ENCODE peak calls at places on chromosome 19, in six cellular contexts. One of them, this sample, is unnamed.

GRCh38 chr19:4914736-4915501 is 5.6 kb downstream of the UHRF1 start:
- DNase-seq in adrenal gland: no peak
- DNase-seq in brain microvascular endothelial cell: peak
- DNase-seq in COR-L47: no peak
- DNase-seq in heart right ventricle: no peak
- DNase-seq in activated CD8-positive, alpha-beta T cell treated with anti-CD3 and anti-CD28 coated beads, Interleukin-2, amount 10 ng/mL, durations not matched to agents 7 days and 5 days: peak
- DNase-seq in this sample: no peak

GRCh38 chr19:6235031-6235951 is 44.5 kb downstream of the MLLT1 start:
- DNase-seq in adrenal gland: no peak
- DNase-seq in brain microvascular endothelial cell: no peak
- DNase-seq in COR-L47: no peak
- DNase-seq in activated CD8-positive, alpha-beta T cell treated with anti-CD3 and anti-CD28 coated beads, Interleukin-2, amount 10 ng/mL, durations not matched to agents 7 days and 5 days: no peak
- DNase-seq in heart right ventricle: no peak
- DNase-seq in this sample: no peak

GRCh38 chr19:7294571-7295212 is 478 bp upstream of the INSR start:
- DNase-seq in COR-L47: no peak
- DNase-seq in activated CD8-positive, alpha-beta T cell treated with anti-CD3 and anti-CD28 coated beads, Interleukin-2, amount 10 ng/mL, durations not matched to agents 7 days and 5 days: peak
- DNase-seq in adrenal gland: peak
- DNase-seq in brain microvascular endothelial cell: no peak
- DNase-seq in heart right ventricle: peak
- DNase-seq in this sample: peak

GRCh38 chr19:17328517-17329060 is 6.1 kb downstream of the ANO8 start:
- DNase-seq in COR-L47: no peak
- DNase-seq in adrenal gland: no peak
- DNase-seq in brain microvascular endothelial cell: no peak
- DNase-seq in heart right ventricle: no peak
- DNase-seq in activated CD8-positive, alpha-beta T cell treated with anti-CD3 and anti-CD28 coated beads, Interleukin-2, amount 10 ng/mL, durations not matched to agents 7 days and 5 days: peak
- DNase-seq in this sample: no peak

GRCh38 chr19:51338563-51339312 is 3.2 kb downstream of the VSIG10L start:
- DNase-seq in adrenal gland: peak
- DNase-seq in activated CD8-positive, alpha-beta T cell treated with anti-CD3 and anti-CD28 coated beads, Interleukin-2, amount 10 ng/mL, durations not matched to agents 7 days and 5 days: peak
- DNase-seq in brain microvascular endothelial cell: peak
- DNase-seq in COR-L47: peak
- DNase-seq in heart right ventricle: peak
- DNase-seq in this sample: peak

GRCh38 chr19:46714523-46715106 is 2.3 kb downstream of the PRKD2 start:
- DNase-seq in activated CD8-positive, alpha-beta T cell treated with anti-CD3 and anti-CD28 coated beads, Interleukin-2, amount 10 ng/mL, durations not matched to agents 7 days and 5 days: peak
- DNase-seq in COR-L47: no peak
- DNase-seq in brain microvascular endothelial cell: no peak
- DNase-seq in adrenal gland: no peak
- DNase-seq in heart right ventricle: no peak
- DNase-seq in this sample: no peak

GRCh38 chr19:4375620-4376228 is 24.6 kb downstream of the SH3GL1 start:
- DNase-seq in adrenal gland: no peak
- DNase-seq in brain microvascular endothelial cell: peak
- DNase-seq in heart right ventricle: no peak
- DNase-seq in activated CD8-positive, alpha-beta T cell treated with anti-CD3 and anti-CD28 coated beads, Interleukin-2, amount 10 ng/mL, durations not matched to agents 7 days and 5 days: no peak
- DNase-seq in COR-L47: no peak
- DNase-seq in this sample: no peak

GRCh38 chr19:46299695-46300094 is 2.9 kb downstream of the HIF3A start:
- DNase-seq in activated CD8-positive, alpha-beta T cell treated with anti-CD3 and anti-CD28 coated beads, Interleukin-2, amount 10 ng/mL, durations not matched to agents 7 days and 5 days: no peak
- DNase-seq in heart right ventricle: no peak
- DNase-seq in COR-L47: no peak
- DNase-seq in adrenal gland: peak
- DNase-seq in brain microvascular endothelial cell: no peak
- DNase-seq in this sample: no peak

GRCh38 chr19:45113628-45114027 is 20.6 kb downstream of the PPP1R37 start:
- DNase-seq in heart right ventricle: no peak
- DNase-seq in COR-L47: peak
- DNase-seq in adrenal gland: no peak
- DNase-seq in activated CD8-positive, alpha-beta T cell treated with anti-CD3 and anti-CD28 coated beads, Interleukin-2, amount 10 ng/mL, durations not matched to agents 7 days and 5 days: no peak
- DNase-seq in brain microvascular endothelial cell: no peak
- DNase-seq in this sample: peak

GRCh38 chr19:4909897-4910593 is 744 bp downstream of the UHRF1 start:
- DNase-seq in heart right ventricle: peak
- DNase-seq in COR-L47: peak
- DNase-seq in adrenal gland: peak
- DNase-seq in brain microvascular endothelial cell: peak
- DNase-seq in activated CD8-positive, alpha-beta T cell treated with anti-CD3 and anti-CD28 coated beads, Interleukin-2, amount 10 ng/mL, durations not matched to agents 7 days and 5 days: peak
- DNase-seq in this sample: peak

GRCh38 chr19:32676895-32677359 is 1.3 kb downstream of the RGS9BP start:
- DNase-seq in COR-L47: no peak
- DNase-seq in adrenal gland: no peak
- DNase-seq in activated CD8-positive, alpha-beta T cell treated with anti-CD3 and anti-CD28 coated beads, Interleukin-2, amount 10 ng/mL, durations not matched to agents 7 days and 5 days: no peak
- DNase-seq in brain microvascular endothelial cell: no peak
- DNase-seq in heart right ventricle: no peak
- DNase-seq in this sample: no peak

GRCh38 chr19:3176715-3177501 is 1.7 kb upstream of the S1PR4 start:
- DNase-seq in heart right ventricle: no peak
- DNase-seq in brain microvascular endothelial cell: no peak
- DNase-seq in COR-L47: no peak
- DNase-seq in activated CD8-positive, alpha-beta T cell treated with anti-CD3 and anti-CD28 coated beads, Interleukin-2, amount 10 ng/mL, durations not matched to agents 7 days and 5 days: peak
- DNase-seq in adrenal gland: no peak
- DNase-seq in this sample: no peak

GRCh38 chr19:12159773-12160414 is 3.0 kb upstream of the ZNF136 start:
- DNase-seq in brain microvascular endothelial cell: no peak
- DNase-seq in COR-L47: no peak
- DNase-seq in activated CD8-positive, alpha-beta T cell treated with anti-CD3 and anti-CD28 coated beads, Interleukin-2, amount 10 ng/mL, durations not matched to agents 7 days and 5 days: no peak
- DNase-seq in adrenal gland: no peak
- DNase-seq in heart right ventricle: no peak
- DNase-seq in this sample: no peak

GRCh38 chr19:2129022-2129421 is 22.3 kb downstream of the AP3D1 start:
- DNase-seq in heart right ventricle: no peak
- DNase-seq in COR-L47: no peak
- DNase-seq in activated CD8-positive, alpha-beta T cell treated with anti-CD3 and anti-CD28 coated beads, Interleukin-2, amount 10 ng/mL, durations not matched to agents 7 days and 5 days: no peak
- DNase-seq in brain microvascular endothelial cell: no peak
- DNase-seq in adrenal gland: no peak
- DNase-seq in this sample: no peak

GRCh38 chr19:17720487-17720839 is 1.2 kb downstream of the MAP1S start:
- DNase-seq in activated CD8-positive, alpha-beta T cell treated with anti-CD3 and anti-CD28 coated beads, Interleukin-2, amount 10 ng/mL, durations not matched to agents 7 days and 5 days: no peak
- DNase-seq in adrenal gland: no peak
- DNase-seq in heart right ventricle: no peak
- DNase-seq in brain microvascular endothelial cell: no peak
- DNase-seq in COR-L47: no peak
- DNase-seq in this sample: no peak

GRCh38 chr19:32387701-32388392 is 17.7 kb upstream of the DPY19L3 start:
- DNase-seq in COR-L47: no peak
- DNase-seq in activated CD8-positive, alpha-beta T cell treated with anti-CD3 and anti-CD28 coated beads, Interleukin-2, amount 10 ng/mL, durations not matched to agents 7 days and 5 days: no peak
- DNase-seq in brain microvascular endothelial cell: peak
- DNase-seq in heart right ventricle: no peak
- DNase-seq in adrenal gland: no peak
- DNase-seq in this sample: no peak

GRCh38 chr19:14835011-14835410 is at the start of the genes OR7A5 and OR7C1:
- DNase-seq in activated CD8-positive, alpha-beta T cell treated with anti-CD3 and anti-CD28 coated beads, Interleukin-2, amount 10 ng/mL, durations not matched to agents 7 days and 5 days: no peak
- DNase-seq in heart right ventricle: no peak
- DNase-seq in adrenal gland: no peak
- DNase-seq in COR-L47: no peak
- DNase-seq in brain microvascular endothelial cell: no peak
- DNase-seq in this sample: no peak

GRCh38 chr19:343451-343931 is 1.1 kb downstream of the MIER2 start:
- DNase-seq in brain microvascular endothelial cell: no peak
- DNase-seq in adrenal gland: no peak
- DNase-seq in heart right ventricle: no peak
- DNase-seq in activated CD8-positive, alpha-beta T cell treated with anti-CD3 and anti-CD28 coated beads, Interleukin-2, amount 10 ng/mL, durations not matched to agents 7 days and 5 days: no peak
- DNase-seq in COR-L47: no peak
- DNase-seq in this sample: no peak

GRCh38 chr19:32581704-32582164 is 744 bp downstream of the PDCD5 start:
- DNase-seq in COR-L47: peak
- DNase-seq in brain microvascular endothelial cell: peak
- DNase-seq in adrenal gland: peak
- DNase-seq in heart right ventricle: no peak
- DNase-seq in activated CD8-positive, alpha-beta T cell treated with anti-CD3 and anti-CD28 coated beads, Interleukin-2, amount 10 ng/mL, durations not matched to agents 7 days and 5 days: no peak
- DNase-seq in this sample: no peak

GRCh38 chr19:28556371-28556770 is 656.6 kb downstream of the UQCRFS1 start:
- DNase-seq in adrenal gland: no peak
- DNase-seq in COR-L47: no peak
- DNase-seq in brain microvascular endothelial cell: no peak
- DNase-seq in activated CD8-positive, alpha-beta T cell treated with anti-CD3 and anti-CD28 coated beads, Interleukin-2, amount 10 ng/mL, durations not matched to agents 7 days and 5 days: no peak
- DNase-seq in heart right ventricle: no peak
- DNase-seq in this sample: no peak

GRCh38 chr19:55386515-55386947 is 799 bp downstream of the RPL28 start:
- DNase-seq in activated CD8-positive, alpha-beta T cell treated with anti-CD3 and anti-CD28 coated beads, Interleukin-2, amount 10 ng/mL, durations not matched to agents 7 days and 5 days: no peak
- DNase-seq in COR-L47: no peak
- DNase-seq in brain microvascular endothelial cell: no peak
- DNase-seq in heart right ventricle: no peak
- DNase-seq in adrenal gland: no peak
- DNase-seq in this sample: no peak

GRCh38 chr19:34975056-34975455 is 11.0 kb upstream of the ZNF792 start:
- DNase-seq in COR-L47: no peak
- DNase-seq in heart right ventricle: no peak
- DNase-seq in activated CD8-positive, alpha-beta T cell treated with anti-CD3 and anti-CD28 coated beads, Interleukin-2, amount 10 ng/mL, durations not matched to agents 7 days and 5 days: no peak
- DNase-seq in brain microvascular endothelial cell: no peak
- DNase-seq in adrenal gland: no peak
- DNase-seq in this sample: no peak

GRCh38 chr19:6213696-6214585 is 65.8 kb downstream of the MLLT1 start:
- DNase-seq in COR-L47: no peak
- DNase-seq in heart right ventricle: no peak
- DNase-seq in adrenal gland: no peak
- DNase-seq in activated CD8-positive, alpha-beta T cell treated with anti-CD3 and anti-CD28 coated beads, Interleukin-2, amount 10 ng/mL, durations not matched to agents 7 days and 5 days: no peak
- DNase-seq in brain microvascular endothelial cell: no peak
- DNase-seq in this sample: no peak

GRCh38 chr19:49930483-49931011 is 1.2 kb upstream of the NUP62 start:
- DNase-seq in activated CD8-positive, alpha-beta T cell treated with anti-CD3 and anti-CD28 coated beads, Interleukin-2, amount 10 ng/mL, durations not matched to agents 7 days and 5 days: peak
- DNase-seq in COR-L47: no peak
- DNase-seq in adrenal gland: peak
- DNase-seq in brain microvascular endothelial cell: no peak
- DNase-seq in heart right ventricle: peak
- DNase-seq in this sample: peak

GRCh38 chr19:16449330-16449961 is 22.3 kb downstream of the EPS15L1 start:
- DNase-seq in COR-L47: no peak
- DNase-seq in adrenal gland: no peak
- DNase-seq in heart right ventricle: no peak
- DNase-seq in activated CD8-positive, alpha-beta T cell treated with anti-CD3 and anti-CD28 coated beads, Interleukin-2, amount 10 ng/mL, durations not matched to agents 7 days and 5 days: peak
- DNase-seq in brain microvascular endothelial cell: no peak
- DNase-seq in this sample: no peak

GRCh38 chr19:44003461-44004134 is 841 bp downstream of the ZNF230 start:
- DNase-seq in brain microvascular endothelial cell: no peak
- DNase-seq in adrenal gland: no peak
- DNase-seq in COR-L47: peak
- DNase-seq in activated CD8-positive, alpha-beta T cell treated with anti-CD3 and anti-CD28 coated beads, Interleukin-2, amount 10 ng/mL, durations not matched to agents 7 days and 5 days: peak
- DNase-seq in heart right ventricle: peak
- DNase-seq in this sample: peak

GRCh38 chr19:43798546-43799409 is 3.5 kb downstream of the LYPD5 start:
- DNase-seq in adrenal gland: peak
- DNase-seq in COR-L47: peak
- DNase-seq in heart right ventricle: no peak
- DNase-seq in brain microvascular endothelial cell: no peak
- DNase-seq in activated CD8-positive, alpha-beta T cell treated with anti-CD3 and anti-CD28 coated beads, Interleukin-2, amount 10 ng/mL, durations not matched to agents 7 days and 5 days: peak
- DNase-seq in this sample: no peak

GRCh38 chr19:3367572-3368440 is 1.4 kb downstream of the NFIC start:
- DNase-seq in heart right ventricle: no peak
- DNase-seq in brain microvascular endothelial cell: no peak
- DNase-seq in COR-L47: no peak
- DNase-seq in adrenal gland: no peak
- DNase-seq in activated CD8-positive, alpha-beta T cell treated with anti-CD3 and anti-CD28 coated beads, Interleukin-2, amount 10 ng/mL, durations not matched to agents 7 days and 5 days: no peak
- DNase-seq in this sample: no peak

GRCh38 chr19:3213159-3213558 is 11.3 kb upstream of the CELF5 start:
- DNase-seq in heart right ventricle: no peak
- DNase-seq in adrenal gland: no peak
- DNase-seq in brain microvascular endothelial cell: no peak
- DNase-seq in COR-L47: no peak
- DNase-seq in activated CD8-positive, alpha-beta T cell treated with anti-CD3 and anti-CD28 coated beads, Interleukin-2, amount 10 ng/mL, durations not matched to agents 7 days and 5 days: no peak
- DNase-seq in this sample: no peak

GRCh38 chr19:30482956-30483355 is 110.8 kb downstream of the ZNF536 start:
- DNase-seq in activated CD8-positive, alpha-beta T cell treated with anti-CD3 and anti-CD28 coated beads, Interleukin-2, amount 10 ng/mL, durations not matched to agents 7 days and 5 days: no peak
- DNase-seq in heart right ventricle: no peak
- DNase-seq in brain microvascular endothelial cell: no peak
- DNase-seq in adrenal gland: no peak
- DNase-seq in COR-L47: no peak
- DNase-seq in this sample: no peak

GRCh38 chr19:44792286-44792685 is 14.6 kb downstream of the CBLC start:
- DNase-seq in COR-L47: peak
- DNase-seq in heart right ventricle: no peak
- DNase-seq in activated CD8-positive, alpha-beta T cell treated with anti-CD3 and anti-CD28 coated beads, Interleukin-2, amount 10 ng/mL, durations not matched to agents 7 days and 5 days: no peak
- DNase-seq in adrenal gland: no peak
- DNase-seq in brain microvascular endothelial cell: no peak
- DNase-seq in this sample: no peak

GRCh38 chr19:18415177-18415867 is 3.9 kb upstream of the SSBP4 start:
- DNase-seq in adrenal gland: peak
- DNase-seq in heart right ventricle: peak
- DNase-seq in COR-L47: peak
- DNase-seq in activated CD8-positive, alpha-beta T cell treated with anti-CD3 and anti-CD28 coated beads, Interleukin-2, amount 10 ng/mL, durations not matched to agents 7 days and 5 days: no peak
- DNase-seq in brain microvascular endothelial cell: peak
- DNase-seq in this sample: no peak

GRCh38 chr19:597406-598315 is 8.0 kb downstream of the HCN2 start:
- DNase-seq in heart right ventricle: no peak
- DNase-seq in COR-L47: no peak
- DNase-seq in adrenal gland: no peak
- DNase-seq in brain microvascular endothelial cell: no peak
- DNase-seq in activated CD8-positive, alpha-beta T cell treated with anti-CD3 and anti-CD28 coated beads, Interleukin-2, amount 10 ng/mL, durations not matched to agents 7 days and 5 days: no peak
- DNase-seq in this sample: no peak

GRCh38 chr19:33677745-33678426 is 56.1 kb downstream of the CHST8 start:
- DNase-seq in activated CD8-positive, alpha-beta T cell treated with anti-CD3 and anti-CD28 coated beads, Interleukin-2, amount 10 ng/mL, durations not matched to agents 7 days and 5 days: no peak
- DNase-seq in heart right ventricle: no peak
- DNase-seq in COR-L47: no peak
- DNase-seq in adrenal gland: no peak
- DNase-seq in brain microvascular endothelial cell: no peak
- DNase-seq in this sample: no peak

GRCh38 chr19:10338940-10339339 is 484 bp downstream of the ICAM3 start:
- DNase-seq in COR-L47: no peak
- DNase-seq in adrenal gland: no peak
- DNase-seq in activated CD8-positive, alpha-beta T cell treated with anti-CD3 and anti-CD28 coated beads, Interleukin-2, amount 10 ng/mL, durations not matched to agents 7 days and 5 days: no peak
- DNase-seq in heart right ventricle: no peak
- DNase-seq in brain microvascular endothelial cell: no peak
- DNase-seq in this sample: no peak